ENCODE peak calls at places on chromosomes 13 and 19, in eight cellular contexts. One of them, this sample, is unnamed.

GRCh38 chr13:105272660-105273631 is 1262.5 kb downstream of the EFNB2 start:
- DNase-seq in A549: no peak
- DNase-seq in ovary: no peak
- DNase-seq in upper lobe of left lung: peak; percentile 23
- DNase-seq in tibial nerve: no peak
- DNase-seq in transverse colon: no peak
- DNase-seq in sigmoid colon: no peak
- DNase-seq in esophagus muscularis mucosa: no peak
- DNase-seq in this sample: no peak

GRCh38 chr13:40688781-40689180 is 22.3 kb upstream of the FOXO1 start:
- DNase-seq in esophagus muscularis mucosa: peak; percentile 62
- DNase-seq in upper lobe of left lung: no peak
- DNase-seq in A549: no peak
- DNase-seq in transverse colon: no peak
- DNase-seq in sigmoid colon: no peak
- DNase-seq in ovary: no peak
- DNase-seq in tibial nerve: no peak
- DNase-seq in this sample: no peak

GRCh38 chr19:39582442-39582841 is 19.9 kb upstream of the LGALS13 start:
- DNase-seq in ovary: no peak
- DNase-seq in A549: no peak
- DNase-seq in esophagus muscularis mucosa: no peak
- DNase-seq in tibial nerve: no peak
- DNase-seq in sigmoid colon: no peak
- DNase-seq in upper lobe of left lung: no peak
- DNase-seq in transverse colon: no peak
- DNase-seq in this sample: no peak

GRCh38 chr19:14474827-14475226 is 327 bp downstream of the PTGER1 start:
- DNase-seq in A549: no peak
- DNase-seq in sigmoid colon: no peak
- DNase-seq in ovary: no peak
- DNase-seq in esophagus muscularis mucosa: no peak
- DNase-seq in upper lobe of left lung: no peak
- DNase-seq in tibial nerve: no peak
- DNase-seq in transverse colon: no peak
- DNase-seq in this sample: no peak

GRCh38 chr19:49847731-49848696 is 2.9 kb upstream of the PTOV1 start:
- DNase-seq in ovary: no peak
- DNase-seq in esophagus muscularis mucosa: no peak
- DNase-seq in transverse colon: no peak
- DNase-seq in A549: no peak
- DNase-seq in tibial nerve: no peak
- DNase-seq in upper lobe of left lung: no peak
- DNase-seq in sigmoid colon: no peak
- DNase-seq in this sample: no peak

GRCh38 chr19:32053366-32053765 is 292.0 kb upstream of the ZNF507 start:
- DNase-seq in tibial nerve: no peak
- DNase-seq in upper lobe of left lung: no peak
- DNase-seq in sigmoid colon: no peak
- DNase-seq in transverse colon: no peak
- DNase-seq in ovary: no peak
- DNase-seq in esophagus muscularis mucosa: no peak
- DNase-seq in A549: no peak
- DNase-seq in this sample: no peak

GRCh38 chr13:106151056-106151699 is 384.3 kb downstream of the EFNB2 start:
- DNase-seq in tibial nerve: no peak
- DNase-seq in transverse colon: peak; percentile 37
- DNase-seq in esophagus muscularis mucosa: no peak
- DNase-seq in upper lobe of left lung: no peak
- DNase-seq in A549: peak; percentile 63
- DNase-seq in ovary: no peak
- DNase-seq in sigmoid colon: no peak
- DNase-seq in this sample: no peak

GRCh38 chr19:10416380-10417257 is 3.7 kb upstream of the PDE4A start:
- DNase-seq in upper lobe of left lung: peak; percentile 97
- DNase-seq in A549: peak; percentile 95
- DNase-seq in sigmoid colon: peak; percentile 86
- DNase-seq in esophagus muscularis mucosa: no peak
- DNase-seq in transverse colon: peak; percentile 90
- DNase-seq in tibial nerve: peak; percentile 68
- DNase-seq in ovary: peak; percentile 61
- DNase-seq in this sample: peak; percentile 94

GRCh38 chr19:8826371-8826770 is 5.7 kb downstream of the ZNF558 start:
- DNase-seq in sigmoid colon: no peak
- DNase-seq in esophagus muscularis mucosa: no peak
- DNase-seq in ovary: no peak
- DNase-seq in A549: peak; percentile 4
- DNase-seq in tibial nerve: no peak
- DNase-seq in upper lobe of left lung: no peak
- DNase-seq in transverse colon: no peak
- DNase-seq in this sample: no peak

GRCh38 chr13:28819748-28820098 is 416 bp upstream of the MTUS2 start:
- DNase-seq in sigmoid colon: no peak
- DNase-seq in A549: peak; percentile 41
- DNase-seq in tibial nerve: no peak
- DNase-seq in ovary: no peak
- DNase-seq in transverse colon: peak; percentile 28
- DNase-seq in upper lobe of left lung: peak; percentile 91
- DNase-seq in esophagus muscularis mucosa: no peak
- DNase-seq in this sample: no peak

GRCh38 chr19:21117041-21117907 is 24.6 kb upstream of the ZNF431 start:
- DNase-seq in sigmoid colon: no peak
- DNase-seq in upper lobe of left lung: no peak
- DNase-seq in A549: no peak
- DNase-seq in tibial nerve: no peak
- DNase-seq in ovary: no peak
- DNase-seq in transverse colon: no peak
- DNase-seq in esophagus muscularis mucosa: no peak
- DNase-seq in this sample: no peak

GRCh38 chr19:27746691-27747380 is 1466.1 kb downstream of the UQCRFS1 start:
- DNase-seq in upper lobe of left lung: peak; percentile 73
- DNase-seq in ovary: peak; percentile 26
- DNase-seq in transverse colon: peak; percentile 21
- DNase-seq in esophagus muscularis mucosa: peak; percentile 86
- DNase-seq in sigmoid colon: peak; percentile 62
- DNase-seq in tibial nerve: no peak
- DNase-seq in A549: peak; percentile 33
- DNase-seq in this sample: peak; percentile 51

GRCh38 chr19:57165846-57166245 is 1.4 kb downstream of the DUXA start:
- DNase-seq in esophagus muscularis mucosa: no peak
- DNase-seq in transverse colon: no peak
- DNase-seq in tibial nerve: no peak
- DNase-seq in A549: no peak
- DNase-seq in ovary: no peak
- DNase-seq in sigmoid colon: no peak
- DNase-seq in upper lobe of left lung: no peak
- DNase-seq in this sample: no peak

GRCh38 chr19:54231077-54231931 is 8.5 kb upstream of the LILRB3 start:
- DNase-seq in tibial nerve: peak; percentile 88
- DNase-seq in esophagus muscularis mucosa: peak; percentile 95
- DNase-seq in ovary: peak; percentile 90
- DNase-seq in transverse colon: peak; percentile 91
- DNase-seq in A549: peak; percentile 82
- DNase-seq in upper lobe of left lung: peak; percentile 91
- DNase-seq in sigmoid colon: peak; percentile 92
- DNase-seq in this sample: peak; percentile 89

GRCh38 chr13:73741111-73741510 is 393.1 kb downstream of the KLF12 start:
- DNase-seq in ovary: no peak
- DNase-seq in A549: no peak
- DNase-seq in upper lobe of left lung: no peak
- DNase-seq in transverse colon: no peak
- DNase-seq in esophagus muscularis mucosa: no peak
- DNase-seq in tibial nerve: no peak
- DNase-seq in sigmoid colon: no peak
- DNase-seq in this sample: no peak

GRCh38 chr19:30077851-30078355 is 135.9 kb downstream of the URI1 start:
- DNase-seq in esophagus muscularis mucosa: no peak
- DNase-seq in upper lobe of left lung: no peak
- DNase-seq in tibial nerve: no peak
- DNase-seq in transverse colon: peak; percentile 3
- DNase-seq in sigmoid colon: peak; percentile 50
- DNase-seq in A549: no peak
- DNase-seq in ovary: no peak
- DNase-seq in this sample: peak; percentile 74

GRCh38 chr13:24168392-24168750 is 7.9 kb downstream of the SPATA13 start:
- DNase-seq in esophagus muscularis mucosa: no peak
- DNase-seq in transverse colon: no peak
- DNase-seq in tibial nerve: no peak
- DNase-seq in ovary: no peak
- DNase-seq in upper lobe of left lung: no peak
- DNase-seq in sigmoid colon: no peak
- DNase-seq in A549: no peak
- DNase-seq in this sample: no peak

GRCh38 chr13:54206601-54207000 is 1178.0 kb downstream of the OLFM4 start:
- DNase-seq in esophagus muscularis mucosa: no peak
- DNase-seq in transverse colon: no peak
- DNase-seq in upper lobe of left lung: no peak
- DNase-seq in A549: no peak
- DNase-seq in sigmoid colon: no peak
- DNase-seq in ovary: no peak
- DNase-seq in tibial nerve: no peak
- DNase-seq in this sample: no peak

DNA sequence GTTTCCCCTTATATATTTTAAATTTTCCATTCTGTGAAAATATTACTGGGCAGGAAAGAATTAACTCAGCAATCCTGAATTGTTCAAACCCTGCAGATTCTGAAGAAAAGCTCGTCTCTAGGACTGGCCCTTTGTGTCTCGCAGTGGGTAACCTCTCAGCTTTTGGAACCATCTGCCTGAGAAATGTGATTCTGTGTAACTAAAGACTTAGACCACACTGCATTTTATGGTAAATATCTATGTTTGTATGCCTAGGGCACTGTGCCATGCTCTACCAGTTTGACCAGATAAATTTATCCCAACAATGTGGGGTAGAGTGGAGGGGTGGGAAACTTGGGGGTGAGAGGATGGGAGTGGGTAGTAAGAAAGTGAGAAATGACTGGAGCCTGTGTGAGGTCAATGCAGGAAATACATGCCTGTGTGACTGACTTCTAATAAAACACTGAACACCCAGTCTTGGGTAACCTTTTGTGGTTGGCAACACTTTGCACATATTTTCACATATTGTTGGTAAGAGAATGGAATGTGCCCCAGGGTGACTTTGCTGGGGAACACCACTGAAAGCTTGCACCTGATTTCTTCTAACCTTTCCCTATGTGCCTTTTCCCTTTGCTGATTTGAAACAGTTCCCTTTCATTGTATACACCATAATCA is 1181.9 kb downstream of the OLFM4 start:
- DNase-seq in esophagus muscularis mucosa: no peak
- DNase-seq in A549: no peak
- DNase-seq in ovary: no peak
- DNase-seq in tibial nerve: no peak
- DNase-seq in sigmoid colon: no peak
- DNase-seq in upper lobe of left lung: no peak
- DNase-seq in transverse colon: no peak
- DNase-seq in this sample: no peak
- TF ChIP-seq EP300 in esophagus muscularis mucosa: no peak
- TF ChIP-seq EP300 in A549: no peak
- TF ChIP-seq EP300 in ovary: no peak
- TF ChIP-seq EP300 in tibial nerve: no peak
- TF ChIP-seq EP300 in sigmoid colon: no peak
- TF ChIP-seq EP300 in upper lobe of left lung: no peak
- TF ChIP-seq EP300 in transverse colon: no peak
- TF ChIP-seq EP300 in this sample: no peak

GRCh38 chr13:113564331-113565023 is 20.1 kb upstream of the TFDP1 start:
- DNase-seq in upper lobe of left lung: no peak
- DNase-seq in ovary: no peak
- DNase-seq in sigmoid colon: peak; percentile 49
- DNase-seq in A549: no peak
- DNase-seq in tibial nerve: no peak
- DNase-seq in transverse colon: peak; percentile 6
- DNase-seq in esophagus muscularis mucosa: peak; percentile 68
- DNase-seq in this sample: no peak

GRCh38 chr13:113562085-113562749 is 22.3 kb upstream of the TFDP1 start:
- DNase-seq in sigmoid colon: no peak
- DNase-seq in A549: peak; percentile 54
- DNase-seq in upper lobe of left lung: no peak
- DNase-seq in tibial nerve: peak; percentile 66
- DNase-seq in esophagus muscularis mucosa: peak; percentile 92
- DNase-seq in transverse colon: peak; percentile 52
- DNase-seq in ovary: peak; percentile 71
- DNase-seq in this sample: no peak

GRCh38 chr13:113561417-113562084 is 23.0 kb upstream of the TFDP1 start:
- DNase-seq in upper lobe of left lung: no peak
- DNase-seq in tibial nerve: no peak
- DNase-seq in A549: no peak
- DNase-seq in esophagus muscularis mucosa: peak; percentile 89
- DNase-seq in ovary: no peak
- DNase-seq in sigmoid colon: no peak
- DNase-seq in transverse colon: no peak
- DNase-seq in this sample: peak; percentile 55

GRCh38 chr13:113560645-113561416 is 23.7 kb upstream of the TFDP1 start:
- DNase-seq in tibial nerve: no peak
- DNase-seq in sigmoid colon: no peak
- DNase-seq in ovary: no peak
- DNase-seq in esophagus muscularis mucosa: peak; percentile 82
- DNase-seq in upper lobe of left lung: no peak
- DNase-seq in A549: no peak
- DNase-seq in transverse colon: no peak
- DNase-seq in this sample: peak; percentile 75

GRCh38 chr13:113562866-113563265 is 21.7 kb upstream of the TFDP1 start:
- DNase-seq in transverse colon: no peak
- DNase-seq in esophagus muscularis mucosa: peak; percentile 26
- DNase-seq in A549: no peak
- DNase-seq in upper lobe of left lung: no peak
- DNase-seq in tibial nerve: no peak
- DNase-seq in sigmoid colon: no peak
- DNase-seq in ovary: no peak
- DNase-seq in this sample: peak; percentile 13
- TF ChIP-seq EP300 in transverse colon: no peak
- TF ChIP-seq EP300 in esophagus muscularis mucosa: no peak
- TF ChIP-seq EP300 in A549: no peak
- TF ChIP-seq EP300 in upper lobe of left lung: no peak
- TF ChIP-seq EP300 in tibial nerve: no peak
- TF ChIP-seq EP300 in sigmoid colon: no peak
- TF ChIP-seq EP300 in ovary: no peak
- TF ChIP-seq EP300 in this sample: no peak

DNA sequence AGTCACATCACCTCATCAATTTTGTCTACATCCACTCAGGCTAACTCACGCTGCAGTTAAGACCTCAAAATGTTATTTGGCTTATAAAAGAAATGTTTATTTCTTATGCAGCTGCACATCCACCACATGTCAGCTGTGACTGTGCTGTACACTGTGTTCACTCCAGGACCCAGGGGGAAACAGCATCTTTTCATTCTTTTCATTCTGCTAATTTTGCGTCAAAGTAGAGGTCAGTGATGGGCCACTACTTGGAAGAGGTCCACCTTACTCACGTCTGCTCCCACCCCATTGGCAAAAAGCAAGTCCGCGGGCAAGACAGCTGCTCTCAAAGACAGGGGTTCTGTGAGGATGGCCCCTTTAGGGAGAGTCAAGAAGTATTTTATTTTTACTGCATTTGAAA is 4.5 kb upstream of the DCT start:
- DNase-seq in sigmoid colon: no peak
- DNase-seq in ovary: no peak
- DNase-seq in A549: no peak
- DNase-seq in tibial nerve: peak; percentile 47
- DNase-seq in upper lobe of left lung: no peak
- DNase-seq in transverse colon: no peak
- DNase-seq in esophagus muscularis mucosa: no peak
- DNase-seq in this sample: no peak
- TF ChIP-seq EP300 in sigmoid colon: no peak
- TF ChIP-seq EP300 in ovary: no peak
- TF ChIP-seq EP300 in A549: no peak
- TF ChIP-seq EP300 in tibial nerve: peak; percentile 58
- TF ChIP-seq EP300 in upper lobe of left lung: no peak
- TF ChIP-seq EP300 in transverse colon: no peak
- TF ChIP-seq EP300 in esophagus muscularis mucosa: no peak
- TF ChIP-seq EP300 in this sample: no peak

GRCh38 chr19:47778089-47778953 is at the start of gene SELENOW:
- DNase-seq in ovary: peak; percentile 88
- DNase-seq in upper lobe of left lung: peak; percentile 93
- DNase-seq in esophagus muscularis mucosa: peak; percentile 94
- DNase-seq in A549: peak; percentile 83
- DNase-seq in transverse colon: peak; percentile 88
- DNase-seq in tibial nerve: peak; percentile 65
- DNase-seq in sigmoid colon: peak; percentile 88
- DNase-seq in this sample: peak; percentile 88
- TF ChIP-seq EP300 in ovary: no peak
- TF ChIP-seq EP300 in upper lobe of left lung: no peak
- TF ChIP-seq EP300 in esophagus muscularis mucosa: no peak
- TF ChIP-seq EP300 in A549: no peak
- TF ChIP-seq EP300 in transverse colon: no peak
- TF ChIP-seq EP300 in tibial nerve: peak; percentile 99
- TF ChIP-seq EP300 in sigmoid colon: no peak
- TF ChIP-seq EP300 in this sample: no peak

This sample was measured in suprapubic skin.